ENCODE peak calls at places on chromosomes 3 and 15, in seven cellular contexts. I is NCI-H1694 treated with DMSO at 0.1 percent for 48 hours; Q is ecto neural progenitor cell; B is GM12865; S is activated CD8-positive, alpha-beta memory T cell treated with anti-CD3 and anti-CD28 coated beads for 48 hours; C is KG1; N is GDM1. G is an unnamed sample.

GRCh38 chr3:100606894-100607512 is 2.4 kb upstream of the ADGRG7 start:
- DNase-seq in Q (no peak), I (no peak), N (no peak), C (no peak), S (no peak), B (peak), G (no peak)

GRCh38 chr3:9173445-9173844 is 76.0 kb downstream of the SRGAP3 start:
- DNase-seq in C (no peak), S (no peak), Q (no peak), N (no peak), I (no peak), B (no peak), G (no peak)

GRCh38 chr15:99985878-99986277 is 252.6 kb upstream of the LYSMD4 start:
- DNase-seq in C (no peak), S (no peak), N (no peak), I (no peak), B (no peak), Q (no peak), G (no peak)

GRCh38 chr3:52458031-52458760 is 2.8 kb downstream of the NISCH start:
- DNase-seq in C (no peak), N (no peak), S (no peak), I (no peak), Q (no peak), B (no peak), G (no peak)

GRCh38 chr3:107729686-107730085 is 206.9 kb downstream of the BBX start:
- DNase-seq in I (no peak), Q (no peak), S (no peak), C (no peak), B (no peak), N (no peak), G (no peak)

GRCh38 chr15:31212286-31212685 is 110.8 kb upstream of the TRPM1 start:
- DNase-seq in B (no peak), N (no peak), Q (no peak), I (no peak), C (no peak), S (no peak), G (no peak)

GRCh38 chr3:168865022-168865551 is 769.4 kb upstream of the GOLIM4 start:
- DNase-seq in S (no peak), Q (no peak), I (peak), B (peak), N (no peak), C (no peak), G (no peak)

GRCh38 chr3:14113964-14114667 is 10.6 kb downstream of the CHCHD4 start:
- DNase-seq in I (no peak), Q (no peak), S (no peak), C (no peak), B (no peak), N (no peak), G (no peak)

GRCh38 chr15:74383695-74384565 is 16.5 kb upstream of the CYP11A1 start:
- DNase-seq in I (no peak), B (peak), Q (no peak), C (no peak), S (no peak), N (no peak), G (no peak)

GRCh38 chr3:95097493-95097892 is 1034.6 kb downstream of the NSUN3 start:
- DNase-seq in B (no peak), I (no peak), S (no peak), C (no peak), N (no peak), Q (no peak), G (no peak)

GRCh38 chr15:25860885-25861866 is 2.0 kb downstream of the ATP10A start:
- DNase-seq in B (no peak), C (peak), S (no peak), I (no peak), N (peak), Q (no peak), G (no peak)

GRCh38 chr15:75693501-75694240 is 19.0 kb downstream of the CSPG4 start:
- DNase-seq in C (peak), I (no peak), Q (no peak), N (peak), S (no peak), B (no peak), G (peak)

GRCh38 chr15:84079885-84080777 is 155.4 kb upstream of the GOLGA6L4 start:
- DNase-seq in S (peak), C (no peak), Q (peak), N (no peak), I (peak), B (peak), G (no peak)

G was measured in GF-D8.